ENCODE peak calls at places on chromosomes 11 and 22, in ten cellular contexts. G is nephron progenitor cell; K is HCT116; O is CD4-positive, alpha-beta T cell; Y is HEK293T; L is activated CD8-positive, alpha-beta memory T cell treated with anti-CD3 and anti-CD28 coated beads, Interleukin-2, amount 50 U/mL, for 4 hours; U is Daoy; S is stimulated activated CD8-positive, alpha-beta memory T cell treated with anti-CD3 and anti-CD28 coated beads, Interleukin-7, amount 100 ng/mL, for 48 hours; Q is activated CD4-positive, alpha-beta T cell treated with anti-CD3 and anti-CD28 coated beads, Interleukin-2, amount 50 U/mL, for 24 hours; A is EH. I is an unnamed sample.

GRCh38 chr22:36211237-36211881 is 9.8 kb upstream of the APOL4 start:
- DNase-seq in G (no peak), L (no peak), K (no peak), O (no peak), S (no peak), U (peak), A (peak), Y (no peak), Q (no peak), I (no peak)

GRCh38 chr11:93720522-93720921 is 20.8 kb downstream of the TAF1D start:
- DNase-seq in S (no peak), Y (no peak), O (no peak), G (no peak), L (no peak), A (no peak), U (no peak), K (no peak), Q (no peak), I (no peak)

GRCh38 chr11:79438631-79439429 is 2.0 kb downstream of the TENM4 start:
- DNase-seq in O (no peak), Q (no peak), G (peak), U (peak), L (no peak), S (no peak), A (peak), K (no peak), Y (peak), I (no peak)

GRCh38 chr11:55838452-55838851 is at the start of gene OR5D16:
- DNase-seq in O (no peak), K (no peak), A (no peak), S (no peak), Y (no peak), G (no peak), L (no peak), Q (no peak), U (no peak), I (no peak)

GRCh38 chr11:61007383-61007970 is 36.0 kb downstream of the CD6 start:
- DNase-seq in A (peak), S (no peak), K (no peak), Y (no peak), G (peak), L (no peak), U (no peak), O (no peak), Q (no peak), I (no peak)

GRCh38 chr11:57648791-57649735 is 649 bp downstream of the YPEL4 start:
- DNase-seq in K (no peak), Y (no peak), O (no peak), G (no peak), A (peak), L (no peak), Q (no peak), S (no peak), U (peak), I (no peak)

GRCh38 chr22:17057959-17058814 is 26.6 kb upstream of the IL17RA start:
- DNase-seq in L (peak), S (no peak), U (peak), O (peak), G (peak), A (peak), Q (peak), K (peak), Y (peak), I (peak)

GRCh38 chr11:117563556-117563955 is 233.5 kb downstream of the DSCAML1 start:
- DNase-seq in G (no peak), A (no peak), S (no peak), K (no peak), O (no peak), Q (no peak), Y (no peak), L (no peak), U (no peak), I (no peak)

GRCh38 chr11:45646275-45646970 is 19.0 kb downstream of the CHST1 start:
- DNase-seq in U (no peak), A (peak), G (no peak), O (no peak), Q (no peak), L (no peak), S (no peak), K (peak), Y (no peak), I (no peak)

GRCh38 chr11:61352038-61352437 is 9.6 kb downstream of the CYB561A3 start:
- DNase-seq in S (no peak), O (no peak), Q (no peak), L (no peak), Y (no peak), K (no peak), G (no peak), A (no peak), U (no peak), I (no peak)

GRCh38 chr11:27485930-27486773 is 13.6 kb upstream of the LGR4 start:
- DNase-seq in S (no peak), K (peak), U (peak), A (peak), Q (no peak), L (no peak), O (no peak), Y (no peak), G (peak), I (peak)

GRCh38 chr22:31177420-31178162 is 17.6 kb downstream of the RNF185 start:
- DNase-seq in G (no peak), O (no peak), Q (no peak), K (no peak), L (no peak), A (peak), Y (no peak), S (no peak), U (no peak), I (no peak)

GRCh38 chr11:57370251-57370650 is 10.7 kb downstream of the PRG3 start:
- DNase-seq in Y (no peak), Q (no peak), U (peak), S (no peak), A (peak), G (no peak), K (no peak), L (no peak), O (no peak), I (no peak)

GRCh38 chr22:42439821-42440674 is 7.8 kb upstream of the NFAM1 start:
- DNase-seq in G (no peak), O (no peak), L (no peak), U (peak), Q (no peak), S (no peak), Y (no peak), A (peak), K (no peak), I (no peak)